ENCODE peak calls at places on chromosome 6, in six cellular contexts. G, U, H, T, K and Z are unnamed samples.

GRCh38 chr6:143136647-143137046 is 76.0 kb downstream of the AIG1 start:
- DNase-seq in G (peak; percentile 29), U (no peak), H (no peak), T (no peak), K (no peak), Z (no peak)

GRCh38 chr6:72966628-72967280 is 258.5 kb downstream of the KHDC1L start:
- DNase-seq in G (no peak), U (no peak), H (no peak), T (peak; percentile 59), K (no peak), Z (no peak)

GRCh38 chr6:41072836-41073202 is at the start of gene NFYA:
- DNase-seq in G (peak; percentile 99), U (peak; percentile 100), H (peak; percentile 100), T (no peak), K (peak; percentile 99), Z (peak; percentile 100)

GRCh38 chr6:51887859-51888258 is 199.6 kb downstream of the PKHD1 start:
- DNase-seq in G (no peak), U (no peak), H (no peak), T (no peak), K (no peak), Z (no peak)

GRCh38 chr6:35035481-35036030 is 105.6 kb downstream of the TCP11 start:
- DNase-seq in G (no peak), U (no peak), H (peak; percentile 49), T (no peak), K (no peak), Z (peak; percentile 49)

GRCh38 chr6:169425628-169426370 is 172.2 kb upstream of the THBS2 start:
- DNase-seq in G (no peak), U (no peak), H (no peak), T (peak; percentile 33), K (no peak), Z (no peak)

GRCh38 chr6:157030756-157031155 is 253.6 kb downstream of the ARID1B start:
- DNase-seq in G (no peak), U (no peak), H (no peak), T (no peak), K (no peak), Z (no peak)

GRCh38 chr6:115393821-115394220 is 666.9 kb downstream of the FRK start:
- DNase-seq in G (no peak), U (no peak), H (no peak), T (no peak), K (no peak), Z (no peak)

GRCh38 chr6:169801396-169802160 is 50.2 kb downstream of the ERMARD start:
- DNase-seq in G (no peak), U (peak; percentile 31), H (no peak), T (no peak), K (peak; percentile 32), Z (no peak)

GRCh38 chr6:35543459-35544193 is 30.9 kb upstream of the TULP1 start:
- DNase-seq in G (peak; percentile 92), U (no peak), H (no peak), T (no peak), K (peak; percentile 84), Z (no peak)

GRCh38 chr6:42140756-42141602 is 1.4 kb downstream of the C6orf132 start:
- DNase-seq in G (no peak), U (no peak), H (no peak), T (no peak), K (no peak), Z (no peak)

GRCh38 chr6:169073311-169073710 is 180.3 kb downstream of the THBS2 start:
- DNase-seq in G (no peak), U (no peak), H (no peak), T (peak; percentile 79), K (no peak), Z (no peak)

GRCh38 chr6:75602164-75602896 is 650 bp downstream of the SENP6 start:
- DNase-seq in G (peak; percentile 66), U (peak; percentile 80), H (peak; percentile 4), T (peak; percentile 52), K (peak; percentile 52), Z (peak; percentile 56)

GRCh38 chr6:144283781-144284473 is 1.2 kb upstream of the UTRN start:
- DNase-seq in G (peak; percentile 42), U (no peak), H (no peak), T (peak; percentile 45), K (no peak), Z (no peak)

GRCh38 chr6:84193140-84193708 is 34.2 kb downstream of the CEP162 start:
- DNase-seq in G (no peak), U (no peak), H (no peak), T (peak; percentile 49), K (no peak), Z (no peak)

GRCh38 chr6:170403451-170403850 is 96.9 kb downstream of the FAM120B start:
- DNase-seq in G (peak; percentile 76), U (peak; percentile 88), H (no peak), T (peak; percentile 47), K (peak; percentile 73), Z (no peak)

GRCh38 chr6:14458669-14459266 is 341.2 kb downstream of the CD83 start:
- DNase-seq in G (no peak), U (no peak), H (no peak), T (peak; percentile 94), K (no peak), Z (no peak)

GRCh38 chr6:126123226-126123625 is 136.9 kb downstream of the TRMT11 start:
- DNase-seq in G (no peak), U (no peak), H (no peak), T (peak; percentile 53), K (no peak), Z (no peak)

GRCh38 chr6:100479180-100480035 is 14.7 kb upstream of the SIM1 start:
- DNase-seq in G (peak; percentile 67), U (peak; percentile 55), H (peak; percentile 31), T (peak; percentile 71), K (no peak), Z (no peak)

GRCh38 chr6:16669227-16669626 is 92.0 kb downstream of the ATXN1 start:
- DNase-seq in G (no peak), U (no peak), H (peak; percentile 95), T (peak; percentile 69), K (no peak), Z (no peak)

GRCh38 chr6:158152659-158153058 is 15.4 kb downstream of the SERAC1 start:
- DNase-seq in G (no peak), U (no peak), H (no peak), T (no peak), K (no peak), Z (peak; percentile 53)

GRCh38 chr6:88567696-88568095 is 395.7 kb downstream of the RNGTT start:
- DNase-seq in G (no peak), U (no peak), H (no peak), T (no peak), K (no peak), Z (no peak)

GRCh38 chr6:153150767-153151440 is 19.8 kb upstream of the RGS17 start:
- DNase-seq in G (no peak), U (no peak), H (peak; percentile 73), T (no peak), K (no peak), Z (peak; percentile 52)

GRCh38 chr6:170429457-170429856 is 122.9 kb downstream of the FAM120B start:
- DNase-seq in G (peak; percentile 29), U (no peak), H (no peak), T (peak; percentile 73), K (no peak), Z (no peak)

GRCh38 chr6:53524455-53524815 is 20.5 kb downstream of the GCLC start:
- DNase-seq in G (peak; percentile 55), U (no peak), H (no peak), T (peak; percentile 52), K (no peak), Z (no peak)

GRCh38 chr6:31661867-31662723 is 1.5 kb upstream of the C6orf47 start:
- DNase-seq in G (no peak), U (no peak), H (no peak), T (no peak), K (no peak), Z (no peak)

GRCh38 chr6:91476000-91476399 is 889.1 kb upstream of the MAP3K7 start:
- DNase-seq in G (peak; percentile 4), U (no peak), H (no peak), T (peak; percentile 22), K (no peak), Z (peak; percentile 23)